ENCODE peak calls at places on chromosomes 5 and 9, in five cellular contexts. G, E, Y, C and I are unnamed samples.

GRCh38 chr5:173498286-173498685 is 118.2 kb downstream of the BOD1 start:
- DNase-seq in E (peak; percentile 35), G (no peak), C (no peak), Y (no peak), I (no peak)

GRCh38 chr9:5951686-5952211 is 61.1 kb downstream of the MLANA start:
- DNase-seq in C (no peak), E (peak; percentile 33), G (no peak), Y (no peak), I (no peak)

GRCh38 chr9:98603821-98604383 is 104.8 kb downstream of the GABBR2 start:
- DNase-seq in E (peak; percentile 93), Y (no peak), C (no peak), G (no peak), I (no peak)

GRCh38 chr5:137649228-137649890 is 86.5 kb downstream of the KLHL3 start:
- DNase-seq in E (peak; percentile 56), G (peak; percentile 43), C (no peak), Y (no peak), I (peak; percentile 12)

GRCh38 chr9:134364391-134365114 is 38.3 kb downstream of the RXRA start:
- DNase-seq in C (no peak), G (no peak), Y (no peak), E (no peak), I (no peak)

GRCh38 chr5:8366296-8366695 is 497.3 kb downstream of the MTRR start:
- DNase-seq in E (no peak), Y (no peak), G (no peak), C (no peak), I (no peak)

GRCh38 chr5:154603978-154604679 is 126.1 kb upstream of the HAND1 start:
- DNase-seq in E (peak; percentile 32), Y (no peak), C (no peak), G (peak; percentile 29), I (no peak)

GRCh38 chr9:109560470-109561132 is 62.5 kb upstream of the PTPN3 start:
- DNase-seq in G (no peak), Y (no peak), C (no peak), E (no peak), I (no peak)